ENCODE peak calls at places on chromosomes 3 and 15, in eight cellular contexts. B is ovary; M is AG04450; C is pancreas; T is effector memory CD4-positive, alpha-beta T cell; X is tibial nerve; U is psoas muscle; A is cardiac fibroblast. Y is an unnamed sample.

GRCh38 chr15:73856458-73857192 is 16.7 kb upstream of the TBC1D21 start:
- DNase-seq in X (no peak), C (peak; percentile 54), M (no peak), B (no peak), A (no peak), U (peak; percentile 58), T (no peak), Y (no peak)

GRCh38 chr3:42725454-42725853 is 22.9 kb upstream of the HHATL start:
- DNase-seq in B (no peak), A (no peak), T (no peak), M (no peak), U (no peak), X (no peak), C (no peak), Y (no peak)

GRCh38 chr3:45690331-45691035 is 1.3 kb downstream of the SACM1L start:
- DNase-seq in C (no peak), M (no peak), X (no peak), B (no peak), U (no peak), T (no peak), A (no peak), Y (no peak)

GRCh38 chr3:64033033-64033432 is 9.7 kb upstream of the PSMD6 start:
- DNase-seq in M (no peak), A (no peak), B (no peak), U (no peak), C (no peak), T (no peak), X (no peak), Y (no peak)

GRCh38 chr3:123143669-123144411 is 57.9 kb upstream of the SEC22A start:
- DNase-seq in T (no peak), X (no peak), M (no peak), A (no peak), C (no peak), B (no peak), U (no peak), Y (no peak)

GRCh38 chr3:155853214-155854146 is 747 bp downstream of the SLC33A1 start:
- DNase-seq in T (no peak), M (no peak), B (no peak), C (no peak), U (no peak), A (peak; percentile 40), X (peak; percentile 7), Y (peak; percentile 62)

GRCh38 chr15:32786906-32787305 is 69.1 kb downstream of the GREM1 start:
- DNase-seq in B (no peak), X (no peak), C (no peak), T (no peak), U (no peak), M (no peak), A (no peak), Y (no peak)

GRCh38 chr3:138946554-138947302 is at the start of the genes FOXL2 and FOXL2NB:
- DNase-seq in U (peak; percentile 56), A (peak; percentile 62), C (no peak), T (no peak), X (no peak), B (peak; percentile 95), M (no peak), Y (no peak)

GRCh38 chr15:46471096-46471495 is 836.3 kb downstream of the SQOR start:
- DNase-seq in T (no peak), B (no peak), X (no peak), C (no peak), U (no peak), M (no peak), A (no peak), Y (no peak)

GRCh38 chr3:124281453-124282316 is 289.8 kb upstream of the ROPN1 start:
- DNase-seq in B (no peak), C (no peak), X (peak; percentile 36), M (no peak), A (peak; percentile 65), T (no peak), U (no peak), Y (no peak)

GRCh38 chr3:136266468-136266867 is 16.3 kb downstream of the PCCB start:
- DNase-seq in B (no peak), A (no peak), U (no peak), C (no peak), X (no peak), T (no peak), M (peak; percentile 11), Y (no peak)

GRCh38 chr3:77525283-77525682 is 485.4 kb downstream of the ROBO2 start:
- DNase-seq in T (no peak), U (no peak), C (no peak), A (no peak), B (no peak), M (no peak), X (no peak), Y (no peak)

GRCh38 chr3:112109313-112109712 is 23.1 kb downstream of the C3orf52 start:
- DNase-seq in M (no peak), U (no peak), B (no peak), A (no peak), T (no peak), X (no peak), C (no peak), Y (no peak)
- H3K4me3 ChIP-seq in M (no peak overlapping the region), U (no peak overlapping the region), B (no peak overlapping the region), A (no peak overlapping the region), T (no peak overlapping the region), X (no peak overlapping the region), C (no peak overlapping the region), Y (no peak overlapping the region)

GRCh38 chr15:63151665-63152064 is 5.6 kb downstream of the RPS27L start:
- DNase-seq in C (no peak), X (no peak), T (no peak), B (no peak), M (no peak), A (no peak), U (no peak), Y (no peak)
- H3K4me3 ChIP-seq in C (no peak overlapping the region), X (no peak overlapping the region), T (no peak overlapping the region), B (no peak overlapping the region), M (no peak overlapping the region), A (no peak overlapping the region), U (no peak overlapping the region), Y (no peak overlapping the region)

GRCh38 chr15:87477056-87477455 is 779.5 kb downstream of the NTRK3 start:
- DNase-seq in T (no peak), A (no peak), X (no peak), M (no peak), U (no peak), B (no peak), C (no peak), Y (no peak)

GRCh38 chr15:87483468-87483867 is 773.1 kb downstream of the NTRK3 start:
- DNase-seq in A (no peak), C (no peak), U (no peak), M (no peak), B (no peak), T (no peak), X (no peak), Y (no peak)

GRCh38 chr15:87478688-87479072 is 777.9 kb downstream of the NTRK3 start:
- DNase-seq in A (no peak), U (no peak), B (no peak), M (no peak), T (no peak), C (no peak), X (no peak), Y (no peak)

DNA sequence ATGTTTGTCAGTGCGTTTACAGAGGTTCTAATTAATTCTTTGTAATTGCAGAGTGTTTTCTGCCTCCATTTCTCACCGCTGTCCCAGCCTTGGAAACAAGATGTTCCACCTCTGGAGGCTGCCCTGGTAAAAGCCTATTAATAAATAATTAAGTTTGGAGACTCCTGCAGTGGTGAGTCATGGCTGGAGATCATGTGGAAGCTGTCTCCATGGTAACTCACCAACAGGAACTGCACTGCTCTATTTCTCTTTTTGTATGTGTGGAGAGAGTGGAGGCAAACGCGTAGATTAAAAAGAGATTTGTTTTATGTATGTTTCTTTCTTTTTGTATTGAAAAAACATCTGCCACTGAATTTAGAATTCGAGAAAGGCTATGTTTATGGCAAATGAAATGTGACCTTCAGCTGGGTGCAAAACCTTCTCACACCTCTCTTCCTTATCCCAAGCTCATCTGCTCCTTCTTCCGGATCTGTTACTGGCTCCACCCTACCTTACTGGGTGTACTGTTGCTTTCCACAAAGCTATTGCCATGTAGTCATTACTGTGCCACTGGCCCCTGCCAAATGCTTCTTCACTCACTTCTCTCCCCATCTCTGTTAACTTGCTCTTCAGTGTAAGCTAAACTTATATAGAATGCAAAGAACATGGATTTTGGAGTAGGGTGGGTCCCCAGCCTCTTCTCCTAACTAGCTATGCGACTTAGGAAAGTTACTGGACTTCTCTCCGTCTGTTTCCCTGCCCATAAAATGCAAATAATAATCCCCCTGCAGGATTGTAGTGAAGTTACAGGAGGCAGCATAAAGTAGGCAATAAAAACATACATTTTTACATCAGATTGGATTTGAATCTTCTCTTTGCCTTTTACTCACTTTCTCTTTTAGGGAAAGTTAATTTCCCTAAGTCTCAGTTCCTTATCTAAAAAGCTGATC is 778.5 kb downstream of the NTRK3 start:
- DNase-seq in X (peak; percentile 66), A (peak; percentile 78), C (peak; percentile 21), M (peak; percentile 41), B (no peak), U (no peak), T (no peak), Y (no peak)
- H3K4me3 ChIP-seq in X (peak overlapping the region; percentile 15), A (no peak overlapping the region), C (no peak overlapping the region), M (peak overlapping the region; percentile 15), B (no peak overlapping the region), U (peak overlapping the region; percentile 33), T (no peak overlapping the region), Y (no peak overlapping the region)

GRCh38 chr15:66566963-66567531 is 1.2 kb upstream of the LCTL start:
- DNase-seq in X (peak; percentile 84), C (peak; percentile 50), B (peak; percentile 38), U (no peak), A (peak; percentile 79), M (peak; percentile 42), T (peak; percentile 8), Y (peak; percentile 61)
- H3K4me3 ChIP-seq in X (no peak overlapping the region), C (no peak overlapping the region), B (no peak overlapping the region), U (no peak overlapping the region), A (no peak overlapping the region), M (no peak overlapping the region), T (no peak overlapping the region), Y (no peak overlapping the region)

GRCh38 chr3:56860948-56861347 is 59.2 kb upstream of the ARHGEF3 start:
- DNase-seq in T (no peak), B (no peak), U (no peak), C (no peak), A (no peak), M (no peak), X (no peak), Y (no peak)

GRCh38 chr3:56861511-56861910 is 59.8 kb upstream of the ARHGEF3 start:
- DNase-seq in M (no peak), B (no peak), C (no peak), U (no peak), X (no peak), A (no peak), T (no peak), Y (no peak)

GRCh38 chr3:56862352-56863062 is 60.8 kb upstream of the ARHGEF3 start:
- DNase-seq in T (no peak), X (no peak), C (no peak), B (no peak), M (no peak), A (peak; percentile 79), U (no peak), Y (no peak)

GRCh38 chr3:56864886-56865527 is 63.3 kb upstream of the ARHGEF3 start:
- DNase-seq in B (no peak), M (no peak), A (no peak), U (no peak), T (no peak), C (no peak), X (no peak), Y (no peak)

DNA sequence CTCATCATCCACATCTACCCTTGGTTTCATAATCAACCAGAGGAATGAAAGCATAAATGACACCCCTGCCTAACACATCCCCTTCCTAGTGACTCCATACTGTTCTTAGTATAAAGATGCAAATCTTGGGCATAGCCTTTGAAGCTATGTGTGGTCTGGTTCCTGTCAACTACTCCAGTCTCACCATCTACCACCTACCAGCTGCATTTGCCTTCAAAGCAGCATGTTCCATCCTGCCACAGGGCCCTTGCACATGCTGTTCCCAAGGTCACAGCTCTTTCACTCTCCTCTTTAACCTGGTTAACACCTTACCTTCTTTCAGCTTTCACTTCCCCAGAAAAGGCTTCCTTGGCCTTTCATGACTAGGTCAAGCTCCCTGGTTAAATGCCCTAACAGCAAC is 62.3 kb upstream of the ARHGEF3 start:
- DNase-seq in T (no peak), M (no peak), B (no peak), X (no peak), A (no peak), U (no peak), C (no peak), Y (no peak)
- H3K4me3 ChIP-seq in T (no peak overlapping the region), M (no peak overlapping the region), B (no peak overlapping the region), X (no peak overlapping the region), A (no peak overlapping the region), U (no peak overlapping the region), C (no peak overlapping the region), Y (no peak overlapping the region)

Y was measured in lower lobe of right lung.